ENCODE peak calls at places on chromosomes 13 and 19, in ten cellular contexts. V, K, F, N, O, X, Q, C, U and L are unnamed samples.

GRCh38 chr19:40466219-40467006 is at the start of gene SPTBN4:
- DNase-seq in V (peak; percentile 53), K (peak; percentile 72), F (no peak), N (no peak), O (no peak), X (no peak), Q (peak; percentile 82), C (peak; percentile 92), U (peak; percentile 90), L (peak; percentile 37)

GRCh38 chr19:49591731-49592485 is 926 bp downstream of the PRR12 start:
- DNase-seq in V (peak; percentile 40), K (peak; percentile 75), F (peak; percentile 31), N (peak; percentile 45), O (no peak), X (peak; percentile 56), Q (peak; percentile 79), C (peak; percentile 70), U (peak; percentile 92), L (peak; percentile 62)

GRCh38 chr13:36211567-36211966 is 2.8 kb downstream of the SOHLH2 start:
- DNase-seq in V (no peak), K (no peak), F (no peak), N (peak; percentile 81), O (no peak), X (no peak), Q (no peak), C (no peak), U (no peak), L (no peak)

GRCh38 chr19:58479736-58480480 is 3.8 kb downstream of the ZNF446 start:
- DNase-seq in V (no peak), K (no peak), F (no peak), N (no peak), O (no peak), X (no peak), Q (no peak), C (no peak), U (no peak), L (no peak)

GRCh38 chr19:44499559-44499958 is 763 bp downstream of the ZNF180 start:
- DNase-seq in V (no peak), K (no peak), F (no peak), N (no peak), O (no peak), X (no peak), Q (no peak), C (no peak), U (no peak), L (no peak)

GRCh38 chr19:40705362-40705651 is 11.4 kb downstream of the COQ8B start:
- DNase-seq in V (peak; percentile 65), K (no peak), F (no peak), N (peak; percentile 19), O (no peak), X (no peak), Q (no peak), C (no peak), U (no peak), L (no peak)

GRCh38 chr13:89150362-89150761 is 1479.2 kb downstream of the SLITRK5 start:
- DNase-seq in V (no peak), K (no peak), F (peak; percentile 22), N (peak; percentile 42), O (no peak), X (no peak), Q (no peak), C (no peak), U (no peak), L (no peak)

GRCh38 chr13:48483589-48483988 is 49.3 kb downstream of the RCBTB2 start:
- DNase-seq in V (no peak), K (no peak), F (no peak), N (no peak), O (no peak), X (no peak), Q (no peak), C (no peak), U (no peak), L (no peak)

GRCh38 chr13:19023115-19023514 is 158.5 kb downstream of the TUBA3C start:
- DNase-seq in V (no peak), K (no peak), F (no peak), N (no peak), O (no peak), X (no peak), Q (no peak), C (no peak), U (no peak), L (no peak)

GRCh38 chr13:41060723-41061074 is 610 bp upstream of the WBP4 start:
- DNase-seq in V (peak; percentile 86), K (peak; percentile 90), F (no peak), N (peak; percentile 84), O (no peak), X (peak; percentile 80), Q (peak; percentile 95), C (peak; percentile 94), U (peak; percentile 96), L (peak; percentile 87)

GRCh38 chr19:17289489-17289888 is 7.8 kb downstream of the ANKLE1 start:
- DNase-seq in V (peak; percentile 75), K (no peak), F (peak; percentile 93), N (peak; percentile 89), O (no peak), X (peak; percentile 83), Q (peak; percentile 79), C (peak; percentile 79), U (no peak), L (peak; percentile 84)

GRCh38 chr13:48009298-48009697 is 8.2 kb upstream of the SUCLA2 start:
- DNase-seq in V (no peak), K (no peak), F (peak; percentile 85), N (peak; percentile 57), O (peak; percentile 46), X (no peak), Q (no peak), C (no peak), U (no peak), L (no peak)

GRCh38 chr19:55585658-55586339 is 5.2 kb upstream of the ZNF579 start:
- DNase-seq in V (peak; percentile 57), K (peak; percentile 78), F (peak; percentile 79), N (peak; percentile 84), O (no peak), X (peak; percentile 92), Q (peak; percentile 93), C (peak; percentile 61), U (peak; percentile 89), L (peak; percentile 89)

GRCh38 chr13:32048816-32049215 is 17.2 kb downstream of the FRY start:
- DNase-seq in V (no peak), K (no peak), F (no peak), N (no peak), O (no peak), X (no peak), Q (no peak), C (no peak), U (no peak), L (no peak)
- TF ChIP-seq CTCF in V (no peak), K (no peak), F (no peak), N (no peak), O (no peak), X (no peak), Q (no peak), C (no peak), U (no peak), L (no peak)

DNA sequence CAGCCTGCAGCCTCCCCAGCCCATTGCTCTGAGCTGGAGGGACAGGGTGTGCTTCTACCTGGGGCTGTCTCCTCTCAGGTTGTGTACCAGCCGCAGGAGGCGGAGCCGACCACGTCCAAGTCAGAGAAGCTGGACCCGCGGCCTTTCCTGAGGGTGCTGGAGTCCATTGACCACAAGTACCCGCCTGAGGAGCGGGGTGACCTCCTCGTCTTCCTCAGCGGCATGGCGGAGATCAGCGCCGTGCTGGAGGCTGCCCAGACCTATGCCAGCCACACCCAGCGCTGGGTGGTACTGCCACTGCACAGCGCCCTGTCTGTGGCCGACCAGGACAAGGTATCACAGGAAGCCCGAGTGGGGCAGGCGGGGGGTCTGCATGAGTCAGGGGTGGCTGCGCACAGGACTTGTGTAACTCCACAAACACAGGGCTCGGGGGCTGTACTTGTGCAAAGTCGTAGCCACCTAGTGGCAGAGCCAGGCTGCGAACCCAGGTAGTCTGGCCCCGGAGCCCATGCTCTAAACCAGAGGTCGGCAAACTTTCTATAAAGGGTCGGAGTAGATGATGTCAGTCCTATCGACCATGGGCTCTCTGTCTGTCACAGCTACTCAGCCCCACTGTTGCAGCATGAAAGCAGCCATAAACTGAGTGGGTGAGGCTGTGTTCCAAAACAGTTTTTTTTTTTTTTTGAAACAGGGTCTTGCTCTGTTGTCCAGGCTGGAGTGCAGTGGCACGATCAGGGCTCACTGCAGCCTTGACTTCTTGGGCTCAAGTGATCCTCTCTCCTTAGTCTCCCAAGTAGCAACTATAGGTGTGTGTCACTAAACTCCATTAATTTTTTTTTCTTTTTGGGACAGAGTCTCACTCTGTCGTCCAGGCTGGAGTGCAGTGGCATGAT is 8.9 kb downstream of the DHX34 start:
- DNase-seq in V (no peak), K (no peak), F (no peak), N (no peak), O (no peak), X (no peak), Q (no peak), C (no peak), U (no peak), L (no peak)
- TF ChIP-seq CTCF in V (no peak), K (no peak), F (peak; percentile 10), N (peak; percentile 22), O (peak; percentile 12), X (peak; percentile 16), Q (no peak), C (no peak), U (no peak), L (no peak)

DNA sequence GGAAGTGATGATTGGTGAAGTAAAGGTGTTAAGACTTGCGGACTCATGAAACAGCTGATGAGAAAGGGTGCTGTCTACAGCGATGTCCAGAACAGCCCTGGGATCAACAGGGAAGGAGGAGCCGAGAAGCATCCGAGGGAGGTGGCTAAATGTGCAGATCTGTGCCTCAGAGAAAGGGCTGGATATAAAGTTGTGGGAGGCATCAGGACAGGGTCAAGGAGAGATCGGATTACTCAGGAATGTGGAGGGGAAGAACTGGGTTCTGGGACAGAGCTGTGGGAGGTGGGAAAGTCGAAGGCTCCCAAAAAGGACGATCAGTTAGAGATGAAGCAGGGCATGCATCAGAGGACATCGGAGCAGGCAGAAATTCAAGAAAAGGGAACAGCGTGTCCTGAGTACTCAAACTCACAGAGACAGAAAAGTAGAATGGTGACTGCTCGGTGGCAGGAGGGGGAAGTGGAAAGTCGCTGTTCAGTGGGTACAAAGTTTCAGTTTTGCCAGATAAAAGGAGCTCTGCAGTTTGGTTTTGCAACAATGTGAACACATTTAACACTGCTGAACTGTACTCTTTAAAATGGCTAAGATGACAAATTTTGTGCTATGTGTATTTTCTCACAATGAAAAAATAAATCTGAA is 1.9 kb downstream of the SIGLEC14 start:
- DNase-seq in V (no peak), K (no peak), F (no peak), N (no peak), O (no peak), X (no peak), Q (no peak), C (no peak), U (no peak), L (no peak)
- TF ChIP-seq CTCF in V (no peak), K (no peak), F (no peak), N (no peak), O (no peak), X (no peak), Q (no peak), C (no peak), U (no peak), L (no peak)

DNA sequence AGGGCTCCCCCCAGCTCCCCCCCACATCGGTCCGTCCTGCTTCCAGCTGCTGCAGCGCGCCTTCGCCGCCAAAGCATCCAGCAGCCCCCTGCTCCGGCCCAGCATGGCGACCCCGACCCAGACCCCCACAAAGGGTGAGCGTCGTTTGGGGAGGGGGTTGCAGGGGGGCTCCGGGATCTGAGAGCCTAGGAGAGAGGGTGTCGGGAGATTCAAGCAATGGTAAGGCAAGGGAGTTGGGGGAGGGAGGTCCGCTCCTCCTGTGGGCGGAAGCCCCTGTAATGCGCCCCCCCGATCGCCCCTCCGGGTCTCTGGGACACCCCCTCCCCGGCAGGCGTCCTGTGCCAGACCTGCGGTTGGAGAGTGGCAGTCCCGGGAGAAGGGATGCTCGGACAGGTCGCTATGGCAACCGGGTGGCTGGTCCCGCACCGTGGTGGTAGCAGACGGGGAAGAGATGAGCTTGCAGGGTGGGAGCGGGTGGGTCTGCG is at the start of gene FXYD7:
- DNase-seq in V (no peak), K (no peak), F (no peak), N (no peak), O (no peak), X (peak; percentile 82), Q (no peak), C (no peak), U (no peak), L (peak; percentile 56)
- TF ChIP-seq CTCF in V (no peak), K (peak; percentile 7), F (no peak), N (no peak), O (peak; percentile 4), X (peak; percentile 70), Q (peak; percentile 21), C (peak; percentile 57), U (no peak), L (no peak)